ENCODE peak calls at places on chromosomes 16 and 17, in four cellular contexts. B is mucosa of gallbladder, L is H54, O is iris pigment epithelial cell. U is an unnamed sample.

GRCh38 chr17:35016369-35016768 is 36.1 kb downstream of the LIG3 start:
- DNase-seq in L (no peak), B (no peak), O (no peak), U (no peak)

GRCh38 chr17:20010099-20010863 is 1.1 kb downstream of the SPECC1 start:
- DNase-seq in B (peak), L (peak), O (peak), U (peak)

GRCh38 chr16:522320-523096 is 5.0 kb upstream of the CAPN15 start:
- DNase-seq in B (no peak), O (no peak), L (no peak), U (no peak)

GRCh38 chr16:69179255-69180010 is 7.5 kb upstream of the SNTB2 start:
- DNase-seq in L (no peak), O (peak), B (peak), U (peak)

GRCh38 chr16:29734826-29735225 is 11.0 kb downstream of the C16orf54 start:
- DNase-seq in B (no peak), L (no peak), O (no peak), U (no peak)

GRCh38 chr16:3027983-3028715 is 4.3 kb downstream of the THOC6 start:
- DNase-seq in L (peak), B (peak), O (peak), U (peak)

GRCh38 chr16:83967838-83968482 is at the start of gene NECAB2:
- DNase-seq in B (no peak), O (peak), L (peak), U (peak)

GRCh38 chr17:82006468-82007227 is 16.0 kb downstream of the CENPX start:
- DNase-seq in O (peak), B (no peak), L (no peak), U (no peak)

GRCh38 chr17:19386276-19386863 is 620 bp downstream of the MFAP4 start:
- DNase-seq in O (peak), L (peak), B (no peak), U (peak)

GRCh38 chr16:81547194-81547918 is 102.7 kb downstream of the CMIP start:
- DNase-seq in O (no peak), B (no peak), L (no peak), U (no peak)

GRCh38 chr17:57619061-57619937 is 125.8 kb downstream of the CCDC182 start:
- DNase-seq in O (peak), L (peak), B (no peak), U (no peak)

GRCh38 chr17:73064084-73064938 is 28.2 kb downstream of the SLC39A11 start:
- DNase-seq in B (no peak), O (peak), L (no peak), U (no peak)

GRCh38 chr16:79809376-79809775 is 208.8 kb upstream of the MAF start:
- DNase-seq in B (no peak), O (no peak), L (no peak), U (no peak)

GRCh38 chr17:37818689-37819088 is 73.8 kb upstream of the HNF1B start:
- DNase-seq in B (peak), O (peak), L (no peak), U (no peak)

GRCh38 chr17:2292100-2292499 is 11.5 kb downstream of the SMG6 start:
- DNase-seq in O (peak), B (no peak), L (no peak), U (no peak)

GRCh38 chr16:86805210-86805609 is 226.9 kb downstream of the FOXL1 start:
- DNase-seq in O (no peak), B (no peak), L (no peak), U (no peak)

GRCh38 chr16:74651841-74652240 is 14.8 kb downstream of the RFWD3 start:
- DNase-seq in B (no peak), L (no peak), O (no peak), U (no peak)

GRCh38 chr17:79204261-79204660 is 129.6 kb downstream of the ENGASE start:
- DNase-seq in L (no peak), B (no peak), O (no peak), U (no peak)

GRCh38 chr17:31068291-31068690 is 26.5 kb upstream of the NF1 start:
- DNase-seq in O (peak), L (no peak), B (peak), U (peak)

GRCh38 chr17:13725286-13725990 is 123.7 kb upstream of the HS3ST3A1 start:
- DNase-seq in L (no peak), O (peak), B (no peak), U (peak)

GRCh38 chr17:82443465-82444283 is 6.9 kb downstream of the CYBC1 start:
- DNase-seq in L (no peak), O (no peak), B (no peak), U (no peak)

GRCh38 chr17:67891481-67892119 is 66.3 kb downstream of the BPTF start:
- DNase-seq in O (peak), L (peak), B (no peak), U (peak)

GRCh38 chr17:3029213-3029913 is 34.0 kb downstream of the OR1D5 start:
- DNase-seq in L (no peak), B (no peak), O (no peak), U (no peak)

GRCh38 chr17:82350182-82351030 is 8.6 kb upstream of the TEX19 start:
- DNase-seq in B (no peak), O (no peak), L (no peak), U (no peak)

GRCh38 chr17:40921026-40921425 is 16.4 kb downstream of the KRT23 start:
- DNase-seq in O (no peak), B (no peak), L (no peak), U (peak)

GRCh38 chr17:10073905-10074304 is 124.5 kb downstream of the GAS7 start:
- DNase-seq in L (no peak), B (no peak), O (no peak), U (no peak)